ENCODE peak calls at places on chromosomes 1 and 21, in nine cellular contexts. J, L, B, W, G, D, V, U and H are unnamed samples.

GRCh38 chr1:37839676-37840075 is 19.7 kb downstream of the MTF1 start:
- DNase-seq in J (no peak), L (no peak), B (no peak), W (no peak), G (no peak), D (no peak), V (no peak), U (no peak), H (no peak)

GRCh38 chr21:26836546-26836945 is 8.7 kb downstream of the ADAMTS1 start:
- DNase-seq in J (no peak), L (no peak), B (no peak), W (no peak), G (no peak), D (no peak), V (no peak), U (no peak), H (no peak)

GRCh38 chr1:52667290-52667689 is 30.9 kb downstream of the COA7 start:
- DNase-seq in J (no peak), L (no peak), B (no peak), W (no peak), G (no peak), D (no peak), V (no peak), U (no peak), H (no peak)

GRCh38 chr1:58584082-58584895 is 7.2 kb upstream of the TACSTD2 start:
- DNase-seq in J (no peak), L (peak; percentile 51), B (no peak), W (peak; percentile 2), G (peak; percentile 29), D (no peak), V (peak; percentile 53), U (peak; percentile 28), H (peak; percentile 96)

GRCh38 chr1:32072622-32073386 is at the start of gene TMEM39B:
- DNase-seq in J (peak; percentile 82), L (peak; percentile 98), B (peak; percentile 87), W (peak; percentile 99), G (peak; percentile 95), D (peak; percentile 98), V (peak; percentile 97), U (peak; percentile 95), H (peak; percentile 97)

GRCh38 chr1:57474097-57474750 is 50.4 kb upstream of the DAB1 start:
- DNase-seq in J (no peak), L (no peak), B (no peak), W (no peak), G (no peak), D (no peak), V (no peak), U (no peak), H (peak; percentile 88)

GRCh38 chr1:2166695-2167094 is 27.9 kb downstream of the FAAP20 start:
- DNase-seq in J (no peak), L (no peak), B (no peak), W (no peak), G (no peak), D (no peak), V (no peak), U (no peak), H (no peak)

GRCh38 chr1:26429741-26430140 is 2.4 kb upstream of the DHDDS start:
- DNase-seq in J (no peak), L (no peak), B (no peak), W (no peak), G (no peak), D (no peak), V (no peak), U (no peak), H (no peak)

GRCh38 chr21:34701726-34702125 is 32.9 kb downstream of the CLIC6 start:
- DNase-seq in J (no peak), L (no peak), B (no peak), W (no peak), G (no peak), D (no peak), V (no peak), U (no peak), H (no peak)

GRCh38 chr21:44846485-44847260 is 26.8 kb downstream of the PTTG1IP start:
- DNase-seq in J (peak; percentile 22), L (peak; percentile 59), B (no peak), W (no peak), G (peak; percentile 59), D (peak; percentile 3), V (peak; percentile 78), U (peak; percentile 56), H (peak; percentile 57)

GRCh38 chr1:202909494-202909893 is 17.5 kb downstream of the KLHL12 start:
- DNase-seq in J (no peak), L (no peak), B (no peak), W (no peak), G (no peak), D (no peak), V (no peak), U (no peak), H (no peak)

GRCh38 chr1:244436336-244437102 is 15.2 kb downstream of the ADSS2 start:
- DNase-seq in J (no peak), L (no peak), B (no peak), W (no peak), G (no peak), D (no peak), V (no peak), U (no peak), H (peak; percentile 79)

GRCh38 chr1:192929606-192930005 is 120.8 kb downstream of the RGS2 start:
- DNase-seq in J (no peak), L (no peak), B (no peak), W (no peak), G (no peak), D (no peak), V (no peak), U (no peak), H (no peak)

GRCh38 chr1:110076789-110077500 is 6.5 kb upstream of the ALX3 start:
- DNase-seq in J (no peak), L (no peak), B (no peak), W (no peak), G (no peak), D (no peak), V (no peak), U (no peak), H (no peak)

GRCh38 chr1:236868625-236869467 is 73.8 kb downstream of the MTR start:
- DNase-seq in J (no peak), L (no peak), B (no peak), W (peak; percentile 34), G (peak; percentile 30), D (no peak), V (peak; percentile 78), U (peak; percentile 19), H (peak; percentile 79)

GRCh38 chr1:119895102-119895501 is 1.2 kb downstream of the ADAM30 start:
- DNase-seq in J (no peak), L (no peak), B (no peak), W (no peak), G (no peak), D (no peak), V (no peak), U (no peak), H (peak; percentile 13)

GRCh38 chr1:26694597-26695416 is 1.0 kb upstream of the ARID1A start:
- DNase-seq in J (no peak), L (no peak), B (no peak), W (peak; percentile 2), G (no peak), D (no peak), V (no peak), U (no peak), H (no peak)

GRCh38 chr1:167667536-167667935 is 37.5 kb downstream of the RCSD1 start:
- DNase-seq in J (no peak), L (no peak), B (no peak), W (no peak), G (no peak), D (no peak), V (no peak), U (no peak), H (no peak)

GRCh38 chr1:243982451-243983018 is 68.5 kb upstream of the ZBTB18 start:
- DNase-seq in J (no peak), L (no peak), B (no peak), W (no peak), G (no peak), D (no peak), V (no peak), U (no peak), H (no peak)

GRCh38 chr1:203650012-203650836 is 23.6 kb downstream of the ATP2B4 start:
- DNase-seq in J (peak; percentile 19), L (peak; percentile 75), B (peak; percentile 64), W (peak; percentile 53), G (peak; percentile 66), D (no peak), V (no peak), U (no peak), H (peak; percentile 66)

GRCh38 chr1:64038965-64039926 is 164.2 kb upstream of the UBE2U start:
- DNase-seq in J (no peak), L (no peak), B (no peak), W (peak; percentile 74), G (peak; percentile 25), D (no peak), V (no peak), U (no peak), H (peak; percentile 100)

GRCh38 chr1:109488696-109489095 is 5.0 kb downstream of the ATXN7L2 start:
- DNase-seq in J (no peak), L (no peak), B (no peak), W (no peak), G (no peak), D (no peak), V (no peak), U (no peak), H (no peak)

GRCh38 chr1:33383974-33384767 is 46.7 kb downstream of the PHC2 start:
- DNase-seq in J (no peak), L (no peak), B (no peak), W (no peak), G (no peak), D (no peak), V (no peak), U (no peak), H (peak; percentile 88)